ENCODE peak calls at places on chromosome 2, in six cellular contexts. J is LoVo, A is Right ventricle myocardium superior, K is A172, E is GM13977, L is skeletal muscle cell. T is an unnamed sample.

GRCh38 chr2:69827796-69828540 is 1.5 kb upstream of the GMCL1 start:
- DNase-seq in J (no peak), A (no peak), K (no peak), E (no peak), L (peak), T (no peak)

GRCh38 chr2:59789523-59789922 is 763.9 kb downstream of the BCL11A start:
- DNase-seq in J (no peak), A (no peak), K (no peak), E (no peak), L (no peak), T (no peak)

GRCh38 chr2:28546242-28546641 is 50.4 kb downstream of the PLB1 start:
- DNase-seq in J (no peak), A (no peak), K (no peak), E (no peak), L (no peak), T (peak)

GRCh38 chr2:105646423-105647076 is 98.2 kb upstream of the NCK2 start:
- DNase-seq in J (no peak), A (no peak), K (no peak), E (no peak), L (no peak), T (no peak)

GRCh38 chr2:168518555-168519066 is 62.5 kb downstream of the CERS6 start:
- DNase-seq in J (no peak), A (no peak), K (no peak), E (no peak), L (no peak), T (peak)

GRCh38 chr2:173229086-173229485 is 125.6 kb upstream of the CDCA7 start:
- DNase-seq in J (no peak), A (no peak), K (no peak), E (no peak), L (no peak), T (no peak)

GRCh38 chr2:167342769-167343168 is 454.5 kb downstream of the XIRP2 start:
- DNase-seq in J (no peak), A (no peak), K (peak), E (no peak), L (no peak), T (no peak)

GRCh38 chr2:24434576-24434975 is 56.5 kb upstream of the NCOA1 start:
- DNase-seq in J (no peak), A (peak), K (no peak), E (no peak), L (no peak), T (no peak)

GRCh38 chr2:41495050-41495449 is 552.8 kb upstream of the PKDCC start:
- DNase-seq in J (no peak), A (no peak), K (no peak), E (no peak), L (no peak), T (no peak)

GRCh38 chr2:148674063-148675020 is 29.8 kb downstream of the EPC2 start:
- DNase-seq in J (peak), A (no peak), K (peak), E (peak), L (no peak), T (peak)

GRCh38 chr2:47771211-47771610 is 11.7 kb upstream of the MSH6 start:
- DNase-seq in J (peak), A (no peak), K (peak), E (no peak), L (peak), T (peak)

GRCh38 chr2:121748202-121748601 is 7.2 kb upstream of the TSN start:
- DNase-seq in J (no peak), A (no peak), K (peak), E (no peak), L (no peak), T (no peak)

GRCh38 chr2:132811148-132811915 is 141.3 kb upstream of the LYPD1 start:
- DNase-seq in J (no peak), A (no peak), K (no peak), E (no peak), L (no peak), T (no peak)

GRCh38 chr2:154195644-154196221 is 324.0 kb downstream of the GALNT13 start:
- DNase-seq in J (no peak), A (no peak), K (peak), E (no peak), L (no peak), T (no peak)

GRCh38 chr2:228072669-228073068 is 108.8 kb downstream of the SPHKAP start:
- DNase-seq in J (no peak), A (no peak), K (no peak), E (no peak), L (no peak), T (no peak)

GRCh38 chr2:71749671-71750101 is 296.3 kb downstream of the DYSF start:
- DNase-seq in J (peak), A (no peak), K (peak), E (no peak), L (no peak), T (peak)

GRCh38 chr2:56347881-56348280 is 164.1 kb downstream of the CCDC85A start:
- DNase-seq in J (no peak), A (no peak), K (no peak), E (no peak), L (no peak), T (no peak)

GRCh38 chr2:66569321-66569851 is 134.5 kb downstream of the MEIS1 start:
- DNase-seq in J (no peak), A (no peak), K (peak), E (no peak), L (peak), T (peak)

GRCh38 chr2:231483398-231484329 is 19.4 kb upstream of the NCL start:
- DNase-seq in J (no peak), A (peak), K (no peak), E (peak), L (no peak), T (no peak)

GRCh38 chr2:142012797-142013196 is 118.0 kb downstream of the LRP1B start:
- DNase-seq in J (no peak), A (no peak), K (no peak), E (no peak), L (no peak), T (no peak)

GRCh38 chr2:189261431-189261841 is 81.9 kb upstream of the COL5A2 start:
- DNase-seq in J (no peak), A (no peak), K (peak), E (no peak), L (peak), T (peak)

GRCh38 chr2:156436477-156437085 is 402 bp downstream of the GPD2 start:
- DNase-seq in J (no peak), A (no peak), K (peak), E (peak), L (no peak), T (no peak)

GRCh38 chr2:121088251-121089004 is 196.6 kb downstream of the TFCP2L1 start:
- DNase-seq in J (no peak), A (peak), K (no peak), E (no peak), L (peak), T (no peak)

GRCh38 chr2:47271054-47272000 is 116.2 kb upstream of the STPG4 start:
- DNase-seq in J (peak), A (no peak), K (no peak), E (no peak), L (no peak), T (no peak)

GRCh38 chr2:44325897-44326296 is 35.4 kb downstream of the PREPL start:
- DNase-seq in J (no peak), A (no peak), K (no peak), E (no peak), L (no peak), T (peak)

GRCh38 chr2:201923436-201923975 is 110.1 kb upstream of the FZD7 start:
- DNase-seq in J (no peak), A (no peak), K (no peak), E (no peak), L (no peak), T (no peak)

GRCh38 chr2:146388757-146389156 is 1456.1 kb upstream of the ACVR2A start:
- DNase-seq in J (no peak), A (no peak), K (peak), E (no peak), L (no peak), T (peak)

T was measured in kidney glomerular epithelial cell.